ENCODE peak calls at places on chromosomes 3 and 15, in seven cellular contexts. A, C, R, T, M, I and S are unnamed samples. For H3K4me1, the result is how much of the 10 kb centered on the place peaks cover.

GRCh38 chr3:16885948-16886683 is 1.4 kb downstream of the PLCL2 start:
- DNase-seq in A (no peak), C (no peak), R (no peak), T (peak), M (peak), I (no peak), S (peak)

GRCh38 chr3:107660316-107660976 is 137.7 kb downstream of the BBX start:
- DNase-seq in A (no peak), C (peak), R (peak), T (peak), M (peak), I (no peak), S (peak)

GRCh38 chr3:141940204-141940776 is 63.8 kb downstream of the ATP1B3 start:
- DNase-seq in A (peak), C (peak), R (peak), T (peak), M (peak), I (no peak), S (peak)

GRCh38 chr15:80779658-80780415 is 667 bp downstream of the CEMIP start:
- DNase-seq in A (peak), C (peak), R (peak), T (peak), M (peak), I (peak), S (peak)

GRCh38 chr3:94173667-94174434 is 111.0 kb downstream of the NSUN3 start:
- DNase-seq in A (peak), C (no peak), R (peak), T (peak), M (no peak), I (no peak), S (no peak)

GRCh38 chr3:62208385-62208784 is 165.0 kb downstream of the FEZF2 start:
- DNase-seq in A (no peak), C (peak), R (no peak), T (no peak), M (no peak), I (no peak), S (no peak)

GRCh38 chr15:63380828-63381282 is 791 bp downstream of the CA12 start:
- DNase-seq in A (no peak), C (no peak), R (no peak), T (peak), M (peak), I (no peak), S (no peak)

GRCh38 chr3:158718490-158719170 is 13.6 kb downstream of the RARRES1 start:
- DNase-seq in A (peak), C (no peak), R (no peak), T (peak), M (peak), I (no peak), S (peak)

GRCh38 chr15:30065025-30065801 is 17.5 kb upstream of the GOLGA8J start:
- DNase-seq in A (peak), C (no peak), R (no peak), T (peak), M (peak), I (no peak), S (peak)

GRCh38 chr15:28942046-28942445 is 56.3 kb downstream of the APBA2 start:
- DNase-seq in A (no peak), C (no peak), R (no peak), T (no peak), M (no peak), I (no peak), S (no peak)

GRCh38 chr3:134864644-134865043 is 69.6 kb downstream of the EPHB1 start:
- DNase-seq in A (no peak), C (no peak), R (peak), T (peak), M (no peak), I (no peak), S (no peak)

GRCh38 chr3:480070-480469 is 283.5 kb downstream of the CHL1 start:
- DNase-seq in A (no peak), C (no peak), R (no peak), T (no peak), M (no peak), I (no peak), S (no peak)

GRCh38 chr3:57009367-57009766 is 51.1 kb upstream of the SPATA12 start:
- DNase-seq in A (no peak), C (no peak), R (no peak), T (no peak), M (peak), I (no peak), S (no peak)

GRCh38 chr15:39878401-39878775 is 41.7 kb downstream of the GPR176 start:
- DNase-seq in A (no peak), C (no peak), R (no peak), T (no peak), M (peak), I (no peak), S (no peak)

GRCh38 chr3:184467171-184467570 is 87.3 kb downstream of the CHRD start:
- DNase-seq in A (no peak), C (no peak), R (no peak), T (no peak), M (no peak), I (no peak), S (no peak)

GRCh38 chr15:94110476-94111130 is 120.8 kb upstream of the MCTP2 start:
- DNase-seq in A (peak), C (no peak), R (no peak), T (no peak), M (no peak), I (no peak), S (no peak)

GRCh38 chr3:43465109-43465508 is 156.7 kb downstream of the ANO10 start:
- DNase-seq in A (no peak), C (no peak), R (no peak), T (no peak), M (no peak), I (no peak), S (no peak)

GRCh38 chr3:9377981-9378380 is 15.1 kb downstream of the THUMPD3 start:
- DNase-seq in A (no peak), C (no peak), R (no peak), T (no peak), M (no peak), I (no peak), S (no peak)

GRCh38 chr3:71062037-71062919 is 521.2 kb downstream of the FOXP1 start:
- DNase-seq in A (no peak), C (no peak), R (no peak), T (peak), M (peak), I (no peak), S (peak)

GRCh38 chr15:74227968-74228722 is 8.0 kb upstream of the CCDC33 start:
- DNase-seq in A (no peak), C (no peak), R (no peak), T (no peak), M (peak), I (no peak), S (no peak)

GRCh38 chr3:52925405-52926313 is 28.3 kb upstream of the STIMATE start:
- DNase-seq in A (no peak), C (no peak), R (peak), T (no peak), M (no peak), I (no peak), S (no peak)

GRCh38 chr3:41583014-41583413 is 378.9 kb downstream of the ULK4 start:
- DNase-seq in A (no peak), C (no peak), R (peak), T (no peak), M (no peak), I (no peak), S (no peak)

GRCh38 chr15:68770206-68770605 is 50.5 kb downstream of the ANP32A start:
- DNase-seq in A (no peak), C (no peak), R (no peak), T (no peak), M (no peak), I (no peak), S (no peak)

GRCh38 chr3:174408310-174408709 is 450.8 kb upstream of the NAALADL2 start:
- DNase-seq in A (no peak), C (no peak), R (no peak), T (peak), M (peak), I (no peak), S (peak)

GRCh38 chr3:72444642-72445223 is 403.5 kb downstream of the SHQ1 start:
- DNase-seq in A (peak), C (no peak), R (no peak), T (peak), M (peak), I (no peak), S (peak)
- H3K9ac ChIP-seq in A (no peak), C (no peak), R (no peak), T (no peak), M (no peak), I (no peak), S (no peak)

GRCh38 chr3:177197041-177197933 is at the start of gene TBL1XR1:
- DNase-seq in A (peak), C (peak), R (peak), T (peak), M (peak), I (peak), S (peak)
- H3K4me1 ChIP-seq in A (under half), C (under half), R (under half), T (under half), M (under half), I (under half), S (under half)

DNA sequence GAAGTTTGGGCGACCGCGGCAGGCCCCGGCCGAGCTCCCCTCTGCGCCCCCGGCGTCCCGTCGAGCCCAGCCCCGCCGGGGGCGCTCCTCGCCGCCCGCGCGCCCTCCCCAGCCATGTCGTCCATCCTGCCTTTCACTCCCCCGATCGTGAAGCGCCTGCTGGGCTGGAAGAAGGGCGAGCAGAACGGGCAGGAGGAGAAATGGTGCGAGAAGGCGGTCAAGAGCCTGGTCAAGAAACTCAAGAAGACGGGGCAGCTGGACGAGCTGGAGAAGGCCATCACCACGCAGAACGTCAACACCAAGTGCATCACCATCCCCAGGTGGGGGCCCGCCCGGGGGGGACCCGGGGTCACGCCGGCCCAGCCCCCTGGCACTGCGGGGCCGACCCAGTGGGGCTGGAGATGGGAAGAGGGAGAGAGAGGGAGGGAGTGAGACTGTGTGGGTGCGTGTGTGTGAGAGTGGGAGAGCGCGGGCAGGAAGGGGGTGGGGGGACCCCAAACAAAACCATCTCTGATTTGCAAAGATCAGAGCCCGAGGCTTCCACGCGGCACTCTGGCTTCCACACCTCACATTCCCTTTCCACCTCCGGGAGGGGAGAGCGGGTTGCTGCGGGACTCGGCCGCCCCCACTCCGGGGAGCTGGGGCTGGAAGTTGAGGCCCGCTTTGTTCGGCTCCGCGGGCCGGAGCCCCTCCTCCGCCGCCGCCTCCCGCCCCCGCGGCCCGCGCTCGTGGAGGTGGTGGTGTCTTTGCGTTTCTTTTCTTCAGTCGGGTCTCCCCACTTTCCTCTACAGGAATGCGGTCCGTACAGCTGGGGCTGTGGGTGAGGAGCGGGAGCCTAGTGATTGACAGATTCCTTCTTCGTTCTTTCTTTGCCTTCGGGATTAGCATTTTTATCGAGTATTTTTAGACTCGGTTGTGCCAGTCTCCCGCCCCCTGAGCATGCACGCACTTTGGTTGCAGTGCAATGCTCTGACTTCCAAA is 929 bp downstream of the SMAD3 start:
- DNase-seq in A (peak), C (peak), R (peak), T (peak), M (no peak), I (peak), S (peak)
- H3K9ac ChIP-seq in A (peak), C (peak), R (peak), T (peak), M (peak), I (peak), S (peak)

DNA sequence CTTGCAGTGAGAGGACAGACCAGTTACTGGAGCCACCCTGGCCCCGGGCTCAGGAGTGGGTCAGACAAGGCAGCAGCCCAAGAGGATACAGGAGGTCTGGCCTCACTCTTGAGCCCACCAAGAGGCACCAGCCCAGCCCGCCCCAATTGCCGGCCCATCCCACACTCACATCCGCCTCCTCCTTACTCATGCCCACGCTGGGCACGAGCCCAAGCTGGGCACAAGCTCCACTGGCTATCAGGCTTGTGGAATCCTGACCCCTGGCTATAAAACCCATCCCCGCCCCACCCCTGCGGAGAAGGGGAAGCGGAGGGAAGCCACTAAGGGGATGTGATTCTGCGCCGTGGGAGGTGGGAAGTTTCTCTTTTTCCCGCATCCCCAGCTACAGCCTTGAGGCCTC is 25.9 kb downstream of the ADCY5 start:
- DNase-seq in A (no peak), C (no peak), R (no peak), T (no peak), M (no peak), I (no peak), S (no peak)
- H3K4me1 ChIP-seq in A (under half), C (under half), R (under half), T (under half), M (under half), I (under half), S (under half)